ENCODE peak calls at places on chromosome 14, in six cellular contexts. D is CD8-positive, alpha-beta T cell; T is RWPE2; M is epithelial cell of proximal tubule; E is neural crest cell; F is fibroblast of the aortic adventitia. I is an unnamed sample.

GRCh38 chr14:104342435-104343293 is 204.3 kb downstream of the KIF26A start:
- DNase-seq in F (no peak), E (no peak), M (no peak), T (peak), D (no peak), I (no peak)

GRCh38 chr14:61581340-61581739 is 114.0 kb upstream of the HIF1A start:
- DNase-seq in T (no peak), F (no peak), M (no peak), E (no peak), D (no peak), I (no peak)

GRCh38 chr14:79412822-79413221 is 798.5 kb downstream of the DIO2 start:
- DNase-seq in F (no peak), D (no peak), M (no peak), T (no peak), E (no peak), I (no peak)

GRCh38 chr14:54152351-54152750 is 195.7 kb upstream of the BMP4 start:
- DNase-seq in D (no peak), M (no peak), T (no peak), E (no peak), F (no peak), I (no peak)

GRCh38 chr14:54919330-54919729 is 16.7 kb upstream of the GCH1 start:
- DNase-seq in T (no peak), E (no peak), F (no peak), D (no peak), M (no peak), I (no peak)

GRCh38 chr14:68173227-68173972 is 353.8 kb downstream of the RAD51B start:
- DNase-seq in T (no peak), F (peak), M (peak), D (no peak), E (no peak), I (no peak)

GRCh38 chr14:52735921-52736489 is 6.0 kb downstream of the STYX start:
- DNase-seq in D (no peak), E (no peak), M (no peak), T (no peak), F (no peak), I (no peak)

GRCh38 chr14:38065101-38065762 is 142.5 kb upstream of the SSTR1 start:
- DNase-seq in M (no peak), D (peak), F (no peak), T (no peak), E (no peak), I (no peak)

GRCh38 chr14:71629765-71630502 is 302.3 kb upstream of the RGS6 start:
- DNase-seq in F (peak), D (no peak), E (no peak), M (no peak), T (no peak), I (no peak)

GRCh38 chr14:104288272-104288671 is 149.9 kb downstream of the KIF26A start:
- DNase-seq in F (no peak), M (no peak), E (no peak), T (peak), D (no peak), I (peak)

GRCh38 chr14:70893842-70894237 is 13.4 kb upstream of the PCNX1 start:
- DNase-seq in M (no peak), D (no peak), F (no peak), T (no peak), E (no peak), I (no peak)

GRCh38 chr14:85516239-85517112 is 13.5 kb upstream of the FLRT2 start:
- DNase-seq in F (peak), M (no peak), E (no peak), T (no peak), D (no peak), I (no peak)

GRCh38 chr14:89870335-89870734 is 84.2 kb downstream of the EFCAB11 start:
- DNase-seq in F (peak), E (no peak), M (no peak), D (no peak), T (no peak), I (no peak)

GRCh38 chr14:91388551-91388975 is 29.1 kb downstream of the CCDC88C start:
- DNase-seq in D (no peak), E (no peak), M (no peak), T (no peak), F (no peak), I (no peak)

GRCh38 chr14:92848941-92849340 is 54.8 kb downstream of the GOLGA5 start:
- DNase-seq in F (no peak), M (no peak), D (no peak), E (no peak), T (no peak), I (no peak)

GRCh38 chr14:81435578-81436295 is 35.6 kb upstream of the STON2 start:
- DNase-seq in D (no peak), E (peak), M (peak), T (peak), F (peak), I (no peak)

GRCh38 chr14:39247256-39247655 is 13.5 kb downstream of the MIA2 start:
- DNase-seq in M (no peak), F (peak), D (no peak), T (no peak), E (no peak), I (no peak)

GRCh38 chr14:105375635-105376057 is 22.7 kb upstream of the TEX22 start:
- DNase-seq in D (no peak), E (no peak), T (no peak), F (no peak), M (no peak), I (no peak)

GRCh38 chr14:61530896-61531295 is 164.4 kb upstream of the HIF1A start:
- DNase-seq in F (no peak), T (no peak), D (no peak), M (no peak), E (no peak), I (no peak)

GRCh38 chr14:74574706-74575105 is 37.3 kb downstream of the LTBP2 start:
- DNase-seq in F (no peak), T (no peak), M (no peak), D (no peak), E (no peak), I (no peak)

GRCh38 chr14:56422703-56423213 is 156.8 kb upstream of the TMEM260 start:
- DNase-seq in F (peak), D (no peak), T (no peak), E (no peak), M (peak), I (no peak)

GRCh38 chr14:86257973-86258372 is 728.0 kb downstream of the FLRT2 start:
- DNase-seq in E (no peak), M (no peak), F (no peak), D (no peak), T (no peak), I (no peak)

GRCh38 chr14:72924332-72924731 is 1.9 kb upstream of the DCAF4 start:
- DNase-seq in F (no peak), D (no peak), M (no peak), T (no peak), E (no peak), I (no peak)

GRCh38 chr14:38357557-38357956 is 101.7 kb upstream of the CLEC14A start:
- DNase-seq in T (no peak), M (no peak), E (no peak), F (peak), D (no peak), I (no peak)

GRCh38 chr14:105855893-105856675 is 329.7 kb downstream of the TMEM121 start:
- DNase-seq in E (no peak), D (no peak), M (no peak), T (peak), F (no peak), I (peak)

GRCh38 chr14:36451346-36452065 is 68.5 kb downstream of the NKX2-1 start:
- DNase-seq in D (no peak), E (no peak), F (no peak), M (no peak), T (no peak), I (no peak)

GRCh38 chr14:62030387-62030786 is 268.2 kb downstream of the SNAPC1 start:
- DNase-seq in F (no peak), T (no peak), D (no peak), E (no peak), M (no peak), I (no peak)

GRCh38 chr14:32352631-32353030 is 23.5 kb downstream of the AKAP6 start:
- DNase-seq in E (no peak), T (no peak), M (no peak), F (peak), D (no peak), I (no peak)

GRCh38 chr14:33908540-33909223 is 42.2 kb downstream of the EGLN3 start:
- DNase-seq in F (no peak), D (no peak), E (no peak), M (peak), T (no peak), I (no peak)

GRCh38 chr14:92615451-92615850 is 101.9 kb downstream of the RIN3 start:
- DNase-seq in M (no peak), E (no peak), T (no peak), F (no peak), D (peak), I (no peak)

GRCh38 chr14:33218030-33218429 is 279.4 kb downstream of the NPAS3 start:
- DNase-seq in M (no peak), T (no peak), F (no peak), D (no peak), E (no peak), I (no peak)

GRCh38 chr14:28744126-28744525 is 22.5 kb upstream of the FOXG1 start:
- DNase-seq in D (no peak), F (no peak), T (no peak), E (no peak), M (no peak), I (no peak)

GRCh38 chr14:64683264-64683663 is 21.0 kb upstream of the PLEKHG3 start:
- DNase-seq in E (peak), D (no peak), T (no peak), F (no peak), M (no peak), I (no peak)

GRCh38 chr14:51068268-51068667 is 26.6 kb downstream of the TRIM9 start:
- DNase-seq in D (no peak), T (no peak), E (no peak), M (no peak), F (no peak), I (no peak)

GRCh38 chr14:29782041-29782440 is 145.6 kb downstream of the PRKD1 start:
- DNase-seq in E (no peak), T (no peak), F (no peak), M (no peak), D (no peak), I (no peak)

GRCh38 chr14:105528197-105528858 is 1.9 kb downstream of the TMEM121 start:
- DNase-seq in M (no peak), F (peak), E (peak), T (peak), D (peak), I (no peak)

GRCh38 chr14:69933623-69934275 is 54.5 kb downstream of the SMOC1 start:
- DNase-seq in E (no peak), T (no peak), M (no peak), D (no peak), F (no peak), I (no peak)

GRCh38 chr14:103129301-103130016 is 6.2 kb downstream of the TNFAIP2 start:
- DNase-seq in T (peak), F (no peak), M (no peak), E (no peak), D (no peak), I (no peak)

GRCh38 chr14:89654998-89655397 is 238.0 kb upstream of the FOXN3 start:
- DNase-seq in D (no peak), T (no peak), M (no peak), F (no peak), E (no peak), I (no peak)

GRCh38 chr14:38366374-38366773 is 110.5 kb upstream of the CLEC14A start:
- DNase-seq in E (no peak), D (no peak), T (no peak), M (no peak), F (no peak), I (no peak)

GRCh38 chr14:60204843-60205774 is 39.9 kb upstream of the DHRS7 start:
- DNase-seq in E (no peak), T (no peak), F (no peak), D (no peak), M (no peak), I (no peak)
- TF ChIP-seq CTCF in E (no peak), T (no peak), F (no peak), D (no peak), M (no peak), I (no peak)

DNA sequence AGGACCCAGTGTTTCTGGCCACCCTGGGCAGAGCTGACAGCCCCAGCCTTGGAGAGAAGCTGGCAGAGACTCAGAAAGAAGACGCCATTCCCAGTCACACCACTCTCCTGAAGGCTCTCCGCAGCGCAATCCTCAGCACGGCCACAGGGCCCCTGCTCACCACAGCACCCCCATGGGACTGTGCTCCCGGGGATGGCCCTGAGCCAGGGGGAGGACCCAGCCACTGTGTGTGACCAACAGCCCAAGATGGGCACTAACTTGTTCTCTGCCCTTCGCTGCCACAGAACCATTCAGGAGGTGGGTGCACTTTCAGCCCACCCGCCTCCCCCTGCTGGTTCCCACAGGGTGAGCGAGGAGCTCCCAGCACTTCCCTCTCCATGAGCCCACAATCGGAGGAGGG is 57.1 kb downstream of the CCNK start:
- DNase-seq in M (no peak), F (no peak), E (no peak), T (no peak), D (no peak), I (no peak)
- TF ChIP-seq CTCF in M (peak), F (peak), E (peak), T (peak), D (no peak), I (peak)

GRCh38 chr14:77988966-77989365 is 181.2 kb upstream of the NRXN3 start:
- DNase-seq in F (peak), M (peak), E (no peak), T (no peak), D (no peak), I (no peak)
- TF ChIP-seq CTCF in F (peak), M (peak), E (no peak), T (no peak), D (no peak), I (no peak)

GRCh38 chr14:76104802-76105355 is 46.8 kb upstream of the GPATCH2L start:
- DNase-seq in T (no peak), M (no peak), E (no peak), D (no peak), F (no peak), I (no peak)

GRCh38 chr14:76098047-76098446 is 53.7 kb upstream of the GPATCH2L start:
- DNase-seq in F (no peak), D (no peak), M (no peak), E (no peak), T (no peak), I (no peak)

GRCh38 chr14:76101384-76101783 is 50.3 kb upstream of the GPATCH2L start:
- DNase-seq in F (no peak), D (no peak), M (no peak), T (no peak), E (no peak), I (no peak)

GRCh38 chr14:76098916-76099675 is 52.6 kb upstream of the GPATCH2L start:
- DNase-seq in T (no peak), D (no peak), M (no peak), F (no peak), E (no peak), I (no peak)

DNA sequence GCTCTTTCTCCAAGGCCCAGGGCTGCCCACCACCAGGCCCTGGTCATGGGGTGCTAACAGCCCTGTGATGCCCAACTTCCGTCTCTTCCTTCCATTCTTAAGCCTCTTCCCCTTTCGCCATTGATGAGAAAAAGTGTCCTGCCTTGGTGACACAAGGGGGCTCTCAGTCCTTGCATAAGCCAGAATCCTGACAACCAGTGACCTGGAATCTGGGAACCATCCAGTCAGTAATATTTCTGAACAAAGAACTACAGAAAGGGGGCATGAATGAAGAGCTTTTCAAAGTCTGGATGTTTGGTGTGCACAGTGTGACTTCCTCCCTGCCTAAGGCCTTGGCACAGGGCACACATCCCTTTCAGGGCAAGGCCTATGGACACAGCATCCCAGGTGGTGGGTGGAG is 49.7 kb upstream of the GPATCH2L start:
- DNase-seq in D (no peak), F (no peak), E (no peak), T (no peak), M (no peak), I (no peak)
- TF ChIP-seq CTCF in D (no peak), F (no peak), E (no peak), T (no peak), M (peak), I (no peak)

DNA sequence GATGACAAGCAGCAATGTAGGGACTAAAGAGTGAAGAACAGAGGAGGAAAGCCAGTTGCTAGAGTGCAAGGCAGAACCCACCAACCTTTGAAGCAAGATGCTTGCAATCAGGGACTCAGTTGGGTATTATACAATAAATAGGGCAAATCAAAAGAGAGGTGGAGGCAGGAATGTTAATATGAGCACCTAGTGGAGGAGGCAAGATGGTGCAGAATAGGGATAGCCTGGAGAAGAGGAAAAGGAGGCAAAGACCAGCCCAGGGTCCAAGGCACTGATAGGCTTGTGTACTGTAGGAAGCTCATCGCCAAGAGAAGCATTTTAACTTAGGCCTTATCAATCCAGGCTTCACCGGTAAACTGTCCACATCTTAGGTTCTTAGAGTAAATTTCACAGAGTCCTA is 137.2 kb downstream of the ARMH4 start:
- DNase-seq in E (no peak), M (no peak), F (no peak), D (no peak), T (no peak), I (no peak)
- TF ChIP-seq CTCF in E (no peak), M (peak), F (no peak), D (no peak), T (no peak), I (no peak)

GRCh38 chr14:102086972-102087761 is at the start of gene HSP90AA1:
- DNase-seq in F (peak), D (peak), E (peak), M (no peak), T (peak), I (peak)
- TF ChIP-seq CTCF in F (peak), D (no peak), E (no peak), M (no peak), T (peak), I (peak)

GRCh38 chr14:59004012-59004411 is 184.5 kb upstream of the DAAM1 start:
- DNase-seq in E (no peak), T (no peak), F (peak), D (no peak), M (no peak), I (no peak)
- TF ChIP-seq CTCF in E (no peak), T (peak), F (peak), D (no peak), M (peak), I (peak)

GRCh38 chr14:35174342-35174741 is 52.0 kb downstream of the PRORP start:
- DNase-seq in F (no peak), T (no peak), D (no peak), M (no peak), E (no peak), I (no peak)
- TF ChIP-seq CTCF in F (no peak), T (no peak), D (no peak), M (no peak), E (no peak), I (no peak)